ENCODE peak calls at places on chromosomes 7 and 10, in four cellular contexts. F, M, I and R are unnamed samples.

GRCh38 chr7:79176859-79177477 is 276.5 kb downstream of the MAGI2 start:
- DNase-seq in F (no peak), M (peak; percentile 43), I (peak; percentile 59), R (peak; percentile 34)

GRCh38 chr7:142798451-142799438 is 28.0 kb downstream of the PRSS2 start:
- DNase-seq in F (peak; percentile 24), M (no peak), I (no peak), R (no peak)

GRCh38 chr7:66452165-66452564 is 176.5 kb upstream of the KCTD7 start:
- DNase-seq in F (no peak), M (no peak), I (peak; percentile 37), R (no peak)

GRCh38 chr10:94617389-94617944 is 66.1 kb upstream of the CYP2C18 start:
- DNase-seq in F (peak; percentile 81), M (no peak), I (no peak), R (no peak)

GRCh38 chr7:1240296-1240820 is 7.7 kb downstream of the UNCX start:
- DNase-seq in F (no peak), M (no peak), I (no peak), R (no peak)

GRCh38 chr7:1455241-1455939 is 3.9 kb downstream of the MICALL2 start:
- DNase-seq in F (peak; percentile 77), M (no peak), I (peak; percentile 70), R (no peak)

GRCh38 chr10:76936182-76936581 is 701.4 kb downstream of the KCNMA1 start:
- DNase-seq in F (no peak), M (no peak), I (no peak), R (no peak)

GRCh38 chr7:143345428-143345900 is 17.0 kb downstream of the FAM131B start:
- DNase-seq in F (peak; percentile 94), M (peak; percentile 43), I (peak; percentile 50), R (no peak)

GRCh38 chr7:116258734-116259133 is 48.4 kb downstream of the TES start:
- DNase-seq in F (no peak), M (peak; percentile 16), I (peak; percentile 69), R (no peak)

GRCh38 chr10:110828525-110828924 is 43.2 kb upstream of the PDCD4 start:
- DNase-seq in F (no peak), M (no peak), I (no peak), R (no peak)

GRCh38 chr10:82942572-82943091 is 1067.6 kb downstream of the NRG3 start:
- DNase-seq in F (no peak), M (no peak), I (no peak), R (no peak)

GRCh38 chr7:155974186-155974897 is 162.1 kb upstream of the SHH start:
- DNase-seq in F (peak; percentile 29), M (no peak), I (no peak), R (no peak)

GRCh38 chr10:104085801-104086400 is at the start of gene COL17A1:
- DNase-seq in F (no peak), M (no peak), I (peak; percentile 88), R (no peak)

GRCh38 chr10:93752761-93753160 is 5.0 kb upstream of the LGI1 start:
- DNase-seq in F (peak; percentile 79), M (no peak), I (peak; percentile 69), R (no peak)

GRCh38 chr7:4080954-4081353 is 601.1 kb upstream of the FOXK1 start:
- DNase-seq in F (peak; percentile 45), M (no peak), I (no peak), R (no peak)

GRCh38 chr7:91949221-91950009 is 8.8 kb downstream of the AKAP9 start:
- DNase-seq in F (no peak), M (no peak), I (peak; percentile 20), R (no peak)

GRCh38 chr7:158771213-158771817 is 58.0 kb downstream of the ESYT2 start:
- DNase-seq in F (no peak), M (no peak), I (no peak), R (no peak)

GRCh38 chr10:47214520-47214919 is 85.5 kb upstream of the GDF10 start:
- DNase-seq in F (peak; percentile 65), M (no peak), I (no peak), R (no peak)